ENCODE peak calls at places on chromosomes 16 and 17, in four cellular contexts. One of them, this sample, is unnamed. For H3K4me1, the result is how much of the 10 kb centered on the place peaks cover.

GRCh38 chr17:50972579-50972978 is 106.4 kb upstream of the TOB1 start:
- DNase-seq in tibial artery: no peak
- DNase-seq in mammary epithelial cell: no peak
- DNase-seq in upper lobe of left lung: no peak
- DNase-seq in this sample: no peak

GRCh38 chr17:64355536-64356303 is 34.9 kb downstream of the PECAM1 start:
- DNase-seq in tibial artery: no peak
- DNase-seq in mammary epithelial cell: no peak
- DNase-seq in upper lobe of left lung: no peak
- DNase-seq in this sample: no peak

GRCh38 chr17:50679008-50679544 is 28.6 kb downstream of the ANKRD40 start:
- DNase-seq in tibial artery: no peak
- DNase-seq in mammary epithelial cell: no peak
- DNase-seq in upper lobe of left lung: no peak
- DNase-seq in this sample: no peak

GRCh38 chr17:77128895-77129567 is 11.7 kb upstream of the SEC14L1 start:
- DNase-seq in tibial artery: no peak
- DNase-seq in mammary epithelial cell: no peak
- DNase-seq in upper lobe of left lung: no peak
- DNase-seq in this sample: no peak

GRCh38 chr16:8530756-8531155 is 59.6 kb downstream of the TMEM114 start:
- DNase-seq in tibial artery: no peak
- DNase-seq in mammary epithelial cell: no peak
- DNase-seq in upper lobe of left lung: no peak
- DNase-seq in this sample: no peak

GRCh38 chr17:7862692-7863437 is 5.1 kb downstream of the CYB5D1 start:
- DNase-seq in tibial artery: no peak
- DNase-seq in mammary epithelial cell: no peak
- DNase-seq in upper lobe of left lung: no peak
- DNase-seq in this sample: no peak

GRCh38 chr17:80664217-80664780 is 119.7 kb downstream of the RPTOR start:
- DNase-seq in tibial artery: no peak
- DNase-seq in mammary epithelial cell: no peak
- DNase-seq in upper lobe of left lung: no peak
- DNase-seq in this sample: no peak

GRCh38 chr16:69930117-69930776 is 20.9 kb upstream of the CLEC18A start:
- DNase-seq in tibial artery: peak
- DNase-seq in mammary epithelial cell: peak
- DNase-seq in upper lobe of left lung: no peak
- DNase-seq in this sample: peak

GRCh38 chr16:86494039-86494564 is 16.2 kb upstream of the FOXF1 start:
- DNase-seq in tibial artery: no peak
- DNase-seq in mammary epithelial cell: no peak
- DNase-seq in upper lobe of left lung: peak
- DNase-seq in this sample: no peak
- H3K4me3 ChIP-seq in tibial artery: no peak
- H3K4me3 ChIP-seq in mammary epithelial cell: no peak
- H3K4me3 ChIP-seq in upper lobe of left lung: peak
- H3K4me3 ChIP-seq in this sample: no peak

DNA sequence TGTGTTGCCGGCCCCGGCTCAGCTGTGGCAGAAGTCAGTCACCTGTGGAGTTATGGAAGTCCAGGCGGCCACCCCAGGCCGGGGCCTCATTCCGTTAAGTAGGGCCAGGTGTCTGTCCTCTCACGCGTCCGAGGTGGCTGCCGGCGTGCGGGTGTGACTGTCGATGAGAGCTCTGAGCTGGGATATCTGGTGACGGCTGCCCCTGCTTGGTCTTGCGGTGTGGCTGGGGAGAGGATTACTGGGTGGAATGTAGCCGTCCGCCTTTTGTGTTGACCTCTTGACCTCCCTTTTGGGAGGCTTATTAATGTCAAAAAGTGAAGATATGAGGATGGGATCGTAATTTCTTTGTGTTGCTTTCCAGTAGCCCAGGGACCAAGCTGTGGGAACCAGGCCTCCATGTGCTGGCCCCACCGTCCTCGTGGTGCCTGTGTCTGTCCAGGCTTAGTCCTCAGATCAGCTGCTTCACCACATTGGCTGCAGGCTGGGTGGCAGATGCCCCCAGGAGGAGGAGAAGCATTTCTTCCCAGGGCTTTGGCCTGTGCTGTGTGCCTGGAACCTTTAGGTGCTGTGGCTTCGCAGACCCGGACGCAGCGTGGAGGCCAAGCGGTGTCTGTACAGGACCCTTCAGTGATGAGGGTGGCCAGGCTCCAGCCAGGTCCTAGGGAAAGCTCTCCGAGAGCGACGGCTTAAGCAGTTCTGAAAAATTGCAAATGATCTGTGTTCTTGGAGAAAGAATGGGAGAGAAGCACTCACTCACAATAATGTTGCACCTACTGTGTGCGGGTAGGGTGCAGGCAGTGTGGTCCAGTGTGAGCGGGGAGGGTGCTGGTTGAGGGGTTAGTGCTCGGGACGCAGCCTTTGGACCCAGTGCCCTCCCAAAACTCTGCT is 23.2 kb upstream of the ZNF750 start:
- DNase-seq in tibial artery: no peak
- DNase-seq in mammary epithelial cell: no peak
- DNase-seq in upper lobe of left lung: peak
- DNase-seq in this sample: no peak
- H3K4me1 ChIP-seq in tibial artery: under half
- H3K4me1 ChIP-seq in mammary epithelial cell: under half
- H3K4me1 ChIP-seq in upper lobe of left lung: under half
- H3K4me1 ChIP-seq in this sample: under half

DNA sequence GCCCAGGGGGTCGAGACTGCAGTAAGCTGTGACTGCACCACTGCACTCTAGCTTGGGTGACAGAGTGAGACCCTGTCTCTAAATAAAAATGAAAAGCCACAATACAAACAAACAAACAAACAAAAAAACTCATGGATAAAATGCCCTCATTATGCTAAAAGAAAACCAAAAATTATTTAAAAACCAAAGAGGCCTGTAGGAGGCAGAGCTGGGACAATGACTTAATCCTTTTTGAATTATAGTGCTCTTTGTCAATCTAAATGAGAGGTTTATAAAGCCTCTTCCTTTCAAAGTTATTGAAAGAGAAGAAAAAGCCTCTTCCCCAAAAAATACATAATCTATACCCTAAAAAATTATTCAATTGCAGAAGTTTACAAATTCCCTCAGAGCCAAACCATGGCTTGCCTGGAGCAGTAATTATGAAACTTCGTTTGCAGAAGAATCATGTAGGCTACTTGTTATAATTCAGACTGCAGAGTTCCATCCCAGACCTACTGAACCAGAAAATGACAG is 18.5 kb downstream of the CRLF3 start:
- DNase-seq in tibial artery: no peak
- DNase-seq in mammary epithelial cell: no peak
- DNase-seq in upper lobe of left lung: no peak
- DNase-seq in this sample: no peak
- TF ChIP-seq CTCF in tibial artery: no peak
- TF ChIP-seq CTCF in mammary epithelial cell: peak
- TF ChIP-seq CTCF in upper lobe of left lung: no peak
- TF ChIP-seq CTCF in this sample: no peak

DNA sequence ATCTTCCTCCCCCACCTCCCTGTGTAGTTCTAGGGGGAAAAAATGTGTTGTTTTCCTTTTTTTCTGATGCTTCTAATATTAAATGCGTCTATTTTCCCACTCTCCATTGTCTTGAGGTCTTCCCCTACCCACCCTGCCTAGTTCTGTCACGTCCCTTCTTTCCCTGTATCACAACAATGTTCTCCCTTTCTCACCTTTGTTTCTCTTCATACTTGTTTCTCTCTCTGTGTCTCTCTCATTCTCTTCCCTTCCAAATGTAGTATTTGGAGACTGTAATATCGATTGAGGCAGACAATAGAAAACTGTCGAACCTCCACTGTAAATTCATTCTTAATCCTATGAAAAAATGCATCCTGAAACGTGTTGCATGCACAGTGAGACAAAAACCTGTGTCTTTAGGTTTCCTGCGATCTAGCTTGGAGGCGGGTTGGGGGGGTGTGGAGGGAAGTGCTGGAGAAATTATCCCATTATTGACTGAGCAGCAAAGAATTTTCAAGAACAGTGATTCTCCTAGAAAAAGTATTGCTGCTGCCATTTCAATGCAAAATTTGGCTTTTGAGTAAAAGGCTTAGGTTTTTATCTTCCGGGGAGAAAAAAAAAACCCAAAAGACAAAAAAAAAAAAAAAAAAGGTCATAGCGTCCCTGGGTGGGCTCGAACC is 1.3 kb upstream of the PSMB3 start:
- DNase-seq in tibial artery: no peak
- DNase-seq in mammary epithelial cell: peak
- DNase-seq in upper lobe of left lung: no peak
- DNase-seq in this sample: no peak
- H3K4me3 ChIP-seq in tibial artery: peak
- H3K4me3 ChIP-seq in mammary epithelial cell: peak
- H3K4me3 ChIP-seq in upper lobe of left lung: peak
- H3K4me3 ChIP-seq in this sample: peak

GRCh38 chr17:46212634-46213435 is 19.6 kb upstream of the KANSL1 start:
- DNase-seq in tibial artery: peak
- DNase-seq in mammary epithelial cell: peak
- DNase-seq in upper lobe of left lung: no peak
- DNase-seq in this sample: peak
- H3K4me1 ChIP-seq in tibial artery: under half
- H3K4me1 ChIP-seq in mammary epithelial cell: under half
- H3K4me1 ChIP-seq in upper lobe of left lung: under half
- H3K4me1 ChIP-seq in this sample: under half

DNA sequence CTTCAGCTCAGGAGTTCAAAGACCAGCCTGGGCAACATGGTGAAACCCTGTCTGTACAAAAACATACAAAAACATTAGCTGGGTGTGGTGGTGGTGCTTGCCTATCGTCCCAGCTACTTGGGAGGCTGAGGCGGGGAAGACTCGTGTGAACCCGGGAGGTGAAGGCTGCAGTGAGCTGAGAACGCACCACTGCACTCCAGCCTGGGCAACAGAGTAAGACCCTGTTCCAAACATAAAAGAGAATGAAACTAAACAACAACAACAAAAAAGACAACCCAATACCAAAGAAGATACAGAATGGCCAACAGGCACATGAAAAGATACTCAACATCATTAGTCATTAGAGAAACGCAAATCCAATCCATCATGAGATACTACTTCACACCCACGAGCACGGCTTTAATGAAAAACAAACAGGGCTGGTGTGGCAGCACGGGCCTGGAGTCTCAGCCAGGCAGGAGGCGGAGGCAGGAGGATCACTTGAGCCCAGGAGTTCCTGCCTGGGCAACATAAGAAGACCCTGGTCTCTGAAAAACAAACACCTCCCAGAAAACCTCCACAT is 7.4 kb upstream of the SLC16A3 start:
- DNase-seq in tibial artery: no peak
- DNase-seq in mammary epithelial cell: no peak
- DNase-seq in upper lobe of left lung: no peak
- DNase-seq in this sample: no peak
- TF ChIP-seq CTCF in tibial artery: no peak
- TF ChIP-seq CTCF in mammary epithelial cell: no peak
- TF ChIP-seq CTCF in upper lobe of left lung: no peak
- TF ChIP-seq CTCF in this sample: no peak

DNA sequence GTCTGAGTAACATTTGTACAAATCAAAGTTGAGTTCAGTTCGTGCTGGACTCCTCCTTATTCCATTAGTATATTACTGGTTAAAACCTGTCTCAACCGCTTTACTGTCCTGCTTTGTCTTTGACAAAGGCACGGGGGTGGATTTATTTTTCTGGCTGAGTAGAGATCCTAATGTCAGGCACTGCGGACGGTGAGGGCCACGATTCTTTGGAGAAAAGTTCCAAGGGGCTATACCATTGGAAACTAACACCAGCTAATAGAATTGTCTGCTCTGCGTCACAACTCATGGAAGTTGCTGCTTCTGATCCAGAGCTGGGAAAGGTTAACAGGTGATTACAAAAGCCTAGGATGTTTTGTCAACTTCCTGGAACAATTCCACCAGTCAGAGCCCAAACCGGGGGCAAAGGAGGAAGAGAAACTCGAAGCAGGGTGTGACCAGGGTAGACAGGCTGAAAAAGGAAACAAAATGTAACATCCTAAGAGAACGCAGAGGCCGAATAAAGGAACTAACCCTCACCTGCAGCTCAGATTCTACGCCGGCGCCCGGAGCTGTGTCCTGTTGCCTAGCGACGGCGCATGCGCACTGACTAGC is 12.4 kb downstream of the TAT start:
- DNase-seq in tibial artery: no peak
- DNase-seq in mammary epithelial cell: no peak
- DNase-seq in upper lobe of left lung: no peak
- DNase-seq in this sample: no peak
- H3K4me3 ChIP-seq in tibial artery: peak
- H3K4me3 ChIP-seq in mammary epithelial cell: peak
- H3K4me3 ChIP-seq in upper lobe of left lung: peak
- H3K4me3 ChIP-seq in this sample: peak

GRCh38 chr16:68423771-68424170 is 24.5 kb downstream of the SMPD3 start:
- DNase-seq in tibial artery: no peak
- DNase-seq in mammary epithelial cell: no peak
- DNase-seq in upper lobe of left lung: peak
- DNase-seq in this sample: no peak

GRCh38 chr16:68422396-68422964 is 25.8 kb downstream of the SMPD3 start:
- DNase-seq in tibial artery: no peak
- DNase-seq in mammary epithelial cell: no peak
- DNase-seq in upper lobe of left lung: no peak
- DNase-seq in this sample: no peak

GRCh38 chr16:68421076-68421475 is 27.2 kb downstream of the SMPD3 start:
- DNase-seq in tibial artery: no peak
- DNase-seq in mammary epithelial cell: no peak
- DNase-seq in upper lobe of left lung: peak
- DNase-seq in this sample: no peak

GRCh38 chr16:68417711-68418301 is 30.5 kb downstream of the SMPD3 start:
- DNase-seq in tibial artery: no peak
- DNase-seq in mammary epithelial cell: peak
- DNase-seq in upper lobe of left lung: no peak
- DNase-seq in this sample: no peak

GRCh38 chr16:68420366-68420765 is 27.9 kb downstream of the SMPD3 start:
- DNase-seq in tibial artery: no peak
- DNase-seq in mammary epithelial cell: no peak
- DNase-seq in upper lobe of left lung: no peak
- DNase-seq in this sample: no peak
- H3K4me1 ChIP-seq in tibial artery: under half
- H3K4me1 ChIP-seq in mammary epithelial cell: under half
- H3K4me1 ChIP-seq in upper lobe of left lung: under half
- H3K4me1 ChIP-seq in this sample: under half

DNA sequence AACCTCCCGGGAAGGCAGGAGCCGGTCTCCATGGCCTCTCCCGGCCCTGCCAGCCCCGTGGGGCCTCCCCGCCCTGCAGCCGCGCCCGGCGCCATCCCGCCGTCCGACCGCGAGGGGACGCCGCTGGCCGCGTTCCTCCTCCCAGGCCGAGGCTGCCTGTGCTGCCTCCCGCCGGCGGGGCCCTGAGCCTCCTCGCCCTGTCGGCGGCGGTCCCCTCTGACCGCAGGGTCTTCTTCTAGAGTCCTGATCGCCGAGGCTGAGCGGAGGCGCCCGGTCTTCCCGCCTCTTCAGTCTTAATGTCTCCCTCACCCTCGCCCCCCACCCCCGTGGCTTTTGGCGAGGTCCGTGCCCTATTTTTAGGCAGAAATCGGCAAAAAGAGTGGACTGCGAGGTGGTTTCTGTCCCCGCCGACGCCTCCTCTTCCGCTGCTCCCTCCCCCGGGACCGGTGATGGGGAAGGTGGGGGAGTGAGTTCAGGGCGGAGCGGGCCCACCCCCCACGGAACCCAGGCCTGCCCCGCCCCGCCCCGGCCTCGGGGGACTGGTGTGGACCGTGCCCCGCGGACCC is 794 bp upstream of the CPNE7 start:
- DNase-seq in tibial artery: no peak
- DNase-seq in mammary epithelial cell: peak
- DNase-seq in upper lobe of left lung: peak
- DNase-seq in this sample: no peak
- TF ChIP-seq CTCF in tibial artery: peak
- TF ChIP-seq CTCF in mammary epithelial cell: peak
- TF ChIP-seq CTCF in upper lobe of left lung: peak
- TF ChIP-seq CTCF in this sample: peak